ENCODE peak calls at places on chromosomes 1 and 21, in five cellular contexts. One of them, this sample, is unnamed.

GRCh38 chr1:5093042-5093441 is 438.6 kb downstream of the AJAP1 start:
- DNase-seq in adipocyte: no peak
- DNase-seq in upper lobe of right lung: no peak
- DNase-seq in left lung: no peak
- DNase-seq in uterus: no peak
- DNase-seq in this sample: no peak

GRCh38 chr1:63466759-63467158 is 56.3 kb downstream of the ITGB3BP start:
- DNase-seq in left lung: no peak
- DNase-seq in uterus: no peak
- DNase-seq in adipocyte: no peak
- DNase-seq in upper lobe of right lung: no peak
- DNase-seq in this sample: no peak

GRCh38 chr1:48109390-48110009 is 112.3 kb upstream of the TRABD2B start:
- DNase-seq in adipocyte: peak; percentile 85
- DNase-seq in upper lobe of right lung: no peak
- DNase-seq in uterus: no peak
- DNase-seq in left lung: no peak
- DNase-seq in this sample: no peak

GRCh38 chr1:174884001-174884400 is 115.7 kb upstream of the CACYBP start:
- DNase-seq in left lung: no peak
- DNase-seq in uterus: no peak
- DNase-seq in adipocyte: no peak
- DNase-seq in upper lobe of right lung: no peak
- DNase-seq in this sample: no peak

GRCh38 chr1:198265073-198265661 is 108.4 kb downstream of the NEK7 start:
- DNase-seq in upper lobe of right lung: no peak
- DNase-seq in uterus: no peak
- DNase-seq in left lung: no peak
- DNase-seq in adipocyte: no peak
- DNase-seq in this sample: no peak

GRCh38 chr21:39125752-39126485 is 57.3 kb downstream of the PSMG1 start:
- DNase-seq in upper lobe of right lung: no peak
- DNase-seq in uterus: peak; percentile 68
- DNase-seq in left lung: peak; percentile 30
- DNase-seq in adipocyte: peak; percentile 87
- DNase-seq in this sample: no peak

GRCh38 chr1:208541225-208541855 is 297.2 kb upstream of the PLXNA2 start:
- DNase-seq in left lung: no peak
- DNase-seq in uterus: no peak
- DNase-seq in adipocyte: no peak
- DNase-seq in upper lobe of right lung: no peak
- DNase-seq in this sample: no peak

GRCh38 chr1:181104790-181105133 is 16.3 kb downstream of the IER5 start:
- DNase-seq in adipocyte: peak; percentile 61
- DNase-seq in upper lobe of right lung: peak; percentile 79
- DNase-seq in left lung: no peak
- DNase-seq in uterus: peak; percentile 51
- DNase-seq in this sample: peak; percentile 85

GRCh38 chr1:64906447-64906846 is 59.9 kb downstream of the JAK1 start:
- DNase-seq in uterus: no peak
- DNase-seq in left lung: no peak
- DNase-seq in upper lobe of right lung: no peak
- DNase-seq in adipocyte: no peak
- DNase-seq in this sample: no peak

GRCh38 chr1:103129255-103129654 is 20.9 kb upstream of the COL11A1 start:
- DNase-seq in left lung: no peak
- DNase-seq in uterus: no peak
- DNase-seq in upper lobe of right lung: no peak
- DNase-seq in adipocyte: peak; percentile 48
- DNase-seq in this sample: no peak

GRCh38 chr1:161427733-161428516 is 60.2 kb upstream of the CFAP126 start:
- DNase-seq in adipocyte: peak; percentile 46
- DNase-seq in uterus: no peak
- DNase-seq in upper lobe of right lung: no peak
- DNase-seq in left lung: no peak
- DNase-seq in this sample: no peak

GRCh38 chr1:85085417-85085816 is 37.1 kb upstream of the MCOLN3 start:
- DNase-seq in left lung: no peak
- DNase-seq in upper lobe of right lung: no peak
- DNase-seq in uterus: no peak
- DNase-seq in adipocyte: no peak
- DNase-seq in this sample: no peak

GRCh38 chr1:89288051-89288340 is 15.3 kb upstream of the GBP5 start:
- DNase-seq in adipocyte: no peak
- DNase-seq in upper lobe of right lung: no peak
- DNase-seq in uterus: no peak
- DNase-seq in left lung: no peak
- DNase-seq in this sample: no peak

GRCh38 chr1:212651521-212651920 is 43.0 kb downstream of the ATF3 start:
- DNase-seq in upper lobe of right lung: no peak
- DNase-seq in adipocyte: peak; percentile 45
- DNase-seq in uterus: no peak
- DNase-seq in left lung: no peak
- DNase-seq in this sample: no peak

GRCh38 chr1:58116284-58116683 is 430.2 kb downstream of the OMA1 start:
- DNase-seq in upper lobe of right lung: no peak
- DNase-seq in adipocyte: no peak
- DNase-seq in uterus: no peak
- DNase-seq in left lung: no peak
- DNase-seq in this sample: no peak

GRCh38 chr1:180217021-180217420 is 13.0 kb upstream of the LHX4 start:
- DNase-seq in adipocyte: no peak
- DNase-seq in left lung: no peak
- DNase-seq in upper lobe of right lung: peak; percentile 62
- DNase-seq in uterus: no peak
- DNase-seq in this sample: no peak

GRCh38 chr1:52691856-52692255 is 6.3 kb downstream of the COA7 start:
- DNase-seq in adipocyte: no peak
- DNase-seq in upper lobe of right lung: no peak
- DNase-seq in uterus: no peak
- DNase-seq in left lung: no peak
- DNase-seq in this sample: no peak

GRCh38 chr1:77051406-77051805 is 167.8 kb downstream of the PIGK start:
- DNase-seq in upper lobe of right lung: no peak
- DNase-seq in left lung: no peak
- DNase-seq in adipocyte: no peak
- DNase-seq in uterus: no peak
- DNase-seq in this sample: no peak

GRCh38 chr1:218878369-218878768 is 295.3 kb upstream of the LYPLAL1 start:
- DNase-seq in adipocyte: peak; percentile 67
- DNase-seq in uterus: no peak
- DNase-seq in left lung: no peak
- DNase-seq in upper lobe of right lung: no peak
- DNase-seq in this sample: no peak

GRCh38 chr1:152347116-152347728 is 12.6 kb downstream of the FLG2 start:
- DNase-seq in upper lobe of right lung: no peak
- DNase-seq in left lung: no peak
- DNase-seq in adipocyte: peak; percentile 68
- DNase-seq in uterus: no peak
- DNase-seq in this sample: no peak

GRCh38 chr1:39205102-39205780 is 746 bp downstream of the MACF1 start:
- DNase-seq in uterus: peak; percentile 47
- DNase-seq in upper lobe of right lung: no peak
- DNase-seq in adipocyte: peak; percentile 74
- DNase-seq in left lung: no peak
- DNase-seq in this sample: no peak

GRCh38 chr1:33257759-33258712 is 1.7 kb downstream of the ZNF362 start:
- DNase-seq in adipocyte: peak; percentile 17
- DNase-seq in uterus: no peak
- DNase-seq in upper lobe of right lung: no peak
- DNase-seq in left lung: no peak
- DNase-seq in this sample: no peak

GRCh38 chr1:80666073-80666472 is 1134.7 kb upstream of the ADGRL2 start:
- DNase-seq in upper lobe of right lung: no peak
- DNase-seq in adipocyte: no peak
- DNase-seq in uterus: no peak
- DNase-seq in left lung: no peak
- DNase-seq in this sample: no peak

GRCh38 chr1:35574655-35575400 is 1.7 kb downstream of the TFAP2E start:
- DNase-seq in adipocyte: no peak
- DNase-seq in uterus: no peak
- DNase-seq in upper lobe of right lung: peak; percentile 68
- DNase-seq in left lung: no peak
- DNase-seq in this sample: peak; percentile 64

GRCh38 chr1:245412301-245412700 is 257.5 kb downstream of the KIF26B start:
- DNase-seq in upper lobe of right lung: no peak
- DNase-seq in uterus: no peak
- DNase-seq in left lung: no peak
- DNase-seq in adipocyte: no peak
- DNase-seq in this sample: no peak

GRCh38 chr1:115453666-115454065 is 115.6 kb upstream of the NGF start:
- DNase-seq in left lung: no peak
- DNase-seq in adipocyte: no peak
- DNase-seq in upper lobe of right lung: no peak
- DNase-seq in uterus: no peak
- DNase-seq in this sample: no peak

GRCh38 chr1:93690921-93691789 is 9.5 kb upstream of the BCAR3 start:
- DNase-seq in uterus: no peak
- DNase-seq in adipocyte: no peak
- DNase-seq in left lung: no peak
- DNase-seq in upper lobe of right lung: no peak
- DNase-seq in this sample: peak; percentile 44

GRCh38 chr1:193408782-193409293 is 222.4 kb upstream of the B3GALT2 start:
- DNase-seq in left lung: peak; percentile 19
- DNase-seq in upper lobe of right lung: peak; percentile 77
- DNase-seq in adipocyte: peak; percentile 72
- DNase-seq in uterus: peak; percentile 72
- DNase-seq in this sample: peak; percentile 75

GRCh38 chr1:40363721-40364120 is 9.8 kb upstream of the SMAP2 start:
- DNase-seq in left lung: no peak
- DNase-seq in uterus: no peak
- DNase-seq in upper lobe of right lung: no peak
- DNase-seq in adipocyte: no peak
- DNase-seq in this sample: no peak

GRCh38 chr1:155082941-155083541 is 4.4 kb downstream of the EFNA3 start:
- DNase-seq in uterus: no peak
- DNase-seq in left lung: peak; percentile 43
- DNase-seq in adipocyte: no peak
- DNase-seq in upper lobe of right lung: no peak
- DNase-seq in this sample: peak; percentile 59

GRCh38 chr1:155083865-155084721 is 5.5 kb downstream of the EFNA3 start:
- DNase-seq in left lung: peak; percentile 14
- DNase-seq in adipocyte: peak; percentile 48
- DNase-seq in uterus: peak; percentile 66
- DNase-seq in upper lobe of right lung: no peak
- DNase-seq in this sample: no peak

GRCh38 chr1:155081472-155082300 is 3.0 kb downstream of the EFNA3 start:
- DNase-seq in upper lobe of right lung: no peak
- DNase-seq in left lung: peak; percentile 79
- DNase-seq in uterus: no peak
- DNase-seq in adipocyte: no peak
- DNase-seq in this sample: peak; percentile 72

GRCh38 chr1:155080250-155081228 is 1.9 kb downstream of the EFNA3 start:
- DNase-seq in left lung: peak; percentile 73
- DNase-seq in uterus: no peak
- DNase-seq in upper lobe of right lung: no peak
- DNase-seq in adipocyte: peak; percentile 54
- DNase-seq in this sample: no peak

GRCh38 chr1:155082301-155082940 is 3.8 kb downstream of the EFNA3 start:
- DNase-seq in upper lobe of right lung: no peak
- DNase-seq in adipocyte: no peak
- DNase-seq in left lung: peak; percentile 76
- DNase-seq in uterus: no peak
- DNase-seq in this sample: peak; percentile 75
- H3K4me3 ChIP-seq in upper lobe of right lung: no peak overlapping the region
- H3K4me3 ChIP-seq in adipocyte: no peak overlapping the region
- H3K4me3 ChIP-seq in left lung: no peak overlapping the region
- H3K4me3 ChIP-seq in uterus: no peak overlapping the region
- H3K4me3 ChIP-seq in this sample: no peak overlapping the region

GRCh38 chr21:41725421-41726021 is 41.3 kb downstream of the RIPK4 start:
- DNase-seq in upper lobe of right lung: no peak
- DNase-seq in adipocyte: no peak
- DNase-seq in left lung: peak; percentile 76
- DNase-seq in uterus: no peak
- DNase-seq in this sample: no peak
- H3K4me3 ChIP-seq in upper lobe of right lung: no peak overlapping the region
- H3K4me3 ChIP-seq in adipocyte: no peak overlapping the region
- H3K4me3 ChIP-seq in left lung: no peak overlapping the region
- H3K4me3 ChIP-seq in uterus: no peak overlapping the region
- H3K4me3 ChIP-seq in this sample: no peak overlapping the region

DNA sequence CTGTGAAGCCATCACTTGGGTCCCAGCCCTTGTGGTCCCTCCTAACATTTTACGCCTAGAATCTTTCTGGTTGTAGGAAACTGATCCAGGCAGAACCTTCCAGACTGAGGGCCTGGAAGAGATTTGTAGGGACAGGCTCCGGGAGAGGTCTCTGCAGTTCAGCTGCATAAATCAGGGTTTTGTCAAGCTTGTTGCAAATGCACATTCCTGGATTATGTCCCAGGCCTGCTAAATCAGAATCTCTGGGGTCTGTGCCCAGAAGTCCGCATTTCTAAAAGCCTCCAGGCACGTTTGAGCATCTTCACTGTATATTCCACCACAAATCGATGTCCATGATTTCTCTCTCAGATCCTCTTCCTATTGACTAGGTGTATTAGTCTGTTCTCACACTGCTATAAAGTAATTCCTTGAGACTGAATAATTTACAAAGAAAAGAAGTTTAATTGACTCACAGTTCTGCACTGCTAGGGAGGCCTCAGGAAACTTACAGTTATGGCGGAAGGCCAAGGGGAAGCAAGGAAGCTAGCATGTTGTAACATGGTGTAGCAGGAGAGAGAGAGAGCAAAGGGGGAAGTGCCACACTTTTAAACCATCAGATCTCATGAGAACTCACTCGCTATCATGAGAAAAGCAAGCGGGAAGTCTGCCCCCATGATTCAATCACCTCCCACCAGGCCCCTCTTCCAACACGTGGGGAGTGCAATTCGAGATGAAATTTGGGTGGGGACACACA is 1.3 kb upstream of the FHAD1 start:
- DNase-seq in adipocyte: peak; percentile 45
- DNase-seq in upper lobe of right lung: peak; percentile 50
- DNase-seq in left lung: no peak
- DNase-seq in uterus: peak; percentile 25
- DNase-seq in this sample: no peak
- H3K4me3 ChIP-seq in adipocyte: no peak overlapping the region
- H3K4me3 ChIP-seq in upper lobe of right lung: no peak overlapping the region
- H3K4me3 ChIP-seq in left lung: no peak overlapping the region
- H3K4me3 ChIP-seq in uterus: no peak overlapping the region
- H3K4me3 ChIP-seq in this sample: no peak overlapping the region

DNA sequence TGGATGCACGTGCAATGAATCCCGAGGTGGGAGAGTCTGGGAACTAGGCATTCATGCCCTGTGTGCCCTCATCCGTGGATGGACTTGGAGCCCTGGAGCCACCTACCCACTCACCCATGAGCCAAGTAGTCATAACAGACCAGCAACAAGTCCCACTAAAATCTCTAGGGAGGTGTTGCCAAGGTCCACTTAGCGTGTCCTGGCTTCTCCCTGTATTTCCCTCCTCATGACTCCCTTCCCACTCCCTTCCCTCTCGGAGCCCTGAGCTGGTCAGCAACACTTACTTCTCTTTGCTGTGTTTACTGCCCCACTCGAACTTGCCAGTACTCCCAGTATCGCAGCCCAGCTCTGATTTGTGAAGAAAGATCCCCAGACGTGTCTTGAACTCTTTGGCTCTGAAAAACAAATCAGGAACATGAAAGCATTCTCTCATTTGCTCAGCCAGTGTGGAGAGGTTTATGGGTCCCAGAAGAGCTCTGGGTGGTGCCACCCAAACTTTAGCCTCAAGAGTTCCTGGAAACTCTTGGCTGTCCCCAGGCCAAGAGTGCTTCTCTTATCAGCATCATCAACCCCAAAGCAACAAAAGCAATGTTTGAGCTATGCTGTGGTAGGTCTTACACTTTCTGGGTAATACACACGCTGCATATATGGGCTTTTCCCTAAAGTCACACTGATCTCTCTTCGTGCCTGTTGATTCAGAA is 1.1 kb downstream of the RGS16 start:
- DNase-seq in left lung: no peak
- DNase-seq in upper lobe of right lung: peak; percentile 70
- DNase-seq in adipocyte: peak; percentile 24
- DNase-seq in uterus: no peak
- DNase-seq in this sample: no peak
- H3K4me3 ChIP-seq in left lung: peak overlapping the region; percentile 38
- H3K4me3 ChIP-seq in upper lobe of right lung: peak overlapping the region; percentile 66
- H3K4me3 ChIP-seq in adipocyte: peak overlapping the region; percentile 80
- H3K4me3 ChIP-seq in uterus: no peak overlapping the region
- H3K4me3 ChIP-seq in this sample: no peak overlapping the region

This sample was measured in aorta.